ENCODE peak calls at places on chromosome 22, in four cellular contexts. X is astrocyte of the cerebellum, D is AG04450, U is A549. Q is an unnamed sample.

GRCh38 chr22:32803020-32803758 is 1.7 kb downstream of the TIMP3 start:
- DNase-seq in X (no peak), D (no peak), U (no peak), Q (peak)

GRCh38 chr22:23180301-23180892 is at the start of gene BCR:
- DNase-seq in X (no peak), D (no peak), U (peak), Q (no peak)

GRCh38 chr22:35380013-35380412 is 883 bp upstream of the HMOX1 start:
- DNase-seq in X (no peak), D (no peak), U (no peak), Q (no peak)

GRCh38 chr22:46087816-46088277 is 62.5 kb upstream of the PPARA start:
- DNase-seq in X (peak), D (peak), U (no peak), Q (no peak)

GRCh38 chr22:36277482-36278291 is 24.8 kb downstream of the APOL1 start:
- DNase-seq in X (peak), D (peak), U (peak), Q (no peak)

GRCh38 chr22:41445171-41446056 is 1.2 kb downstream of the TOB2 start:
- DNase-seq in X (no peak), D (no peak), U (no peak), Q (no peak)

GRCh38 chr22:44605486-44605885 is 96.5 kb upstream of the PRR5 start:
- DNase-seq in X (no peak), D (no peak), U (no peak), Q (no peak)

GRCh38 chr22:40594924-40595323 is 41.6 kb downstream of the MRTFA start:
- DNase-seq in X (no peak), D (no peak), U (no peak), Q (peak)

GRCh38 chr22:45804986-45805325 is 133.3 kb downstream of the ATXN10 start:
- DNase-seq in X (peak), D (peak), U (peak), Q (peak)

GRCh38 chr22:37173709-37174108 is 14.3 kb downstream of the C1QTNF6 start:
- DNase-seq in X (no peak), D (no peak), U (no peak), Q (no peak)

GRCh38 chr22:38766076-38766777 is 10.4 kb upstream of the SUN2 start:
- DNase-seq in X (no peak), D (no peak), U (peak), Q (peak)
- TF ChIP-seq CTCF in X (peak), D (peak), U (peak), Q (peak)

DNA sequence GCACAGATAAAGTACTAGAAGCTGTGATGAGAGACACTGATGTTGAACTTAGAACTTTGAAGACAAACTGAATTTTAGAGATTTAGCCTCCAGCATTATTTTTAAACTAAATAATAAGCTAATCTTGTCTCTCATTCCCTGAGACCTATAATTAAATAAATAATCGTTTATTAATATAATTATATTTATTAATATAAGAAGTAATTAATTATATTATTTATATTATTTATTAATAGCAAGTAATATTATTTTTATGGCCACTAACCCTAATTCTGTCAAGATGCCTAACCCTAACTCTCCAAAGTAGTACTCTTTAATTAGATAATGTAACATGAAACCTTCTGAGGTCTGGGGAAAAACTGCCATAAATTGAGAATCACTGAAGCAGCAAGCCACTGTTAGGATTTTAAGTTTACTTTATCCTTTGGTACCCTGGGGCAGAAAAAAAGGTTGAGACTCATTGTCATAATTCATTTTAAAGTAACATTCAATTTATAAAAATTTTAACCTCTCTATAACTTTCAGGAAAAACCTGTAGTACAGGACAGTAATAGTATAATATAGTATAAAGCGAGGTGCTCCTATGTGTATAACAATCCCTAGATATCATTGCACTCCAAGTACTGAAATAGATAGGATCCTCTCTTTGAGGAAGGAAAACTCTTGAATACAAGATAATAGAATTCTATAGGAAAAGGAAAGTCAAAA is 85.4 kb downstream of the TTC28 start:
- DNase-seq in X (no peak), D (no peak), U (no peak), Q (no peak)
- H3K4me3 ChIP-seq in X (no peak), D (no peak), U (no peak), Q (no peak)

GRCh38 chr22:17921871-17922821 is 102.2 kb downstream of the MICAL3 start:
- DNase-seq in X (no peak), D (no peak), U (no peak), Q (no peak)

GRCh38 chr22:17920992-17921650 is 103.2 kb downstream of the MICAL3 start:
- DNase-seq in X (no peak), D (no peak), U (no peak), Q (no peak)

GRCh38 chr22:17918840-17919239 is 105.5 kb downstream of the MICAL3 start:
- DNase-seq in X (no peak), D (no peak), U (no peak), Q (peak)

GRCh38 chr22:17919276-17920144 is 104.9 kb downstream of the MICAL3 start:
- DNase-seq in X (no peak), D (no peak), U (no peak), Q (no peak)

GRCh38 chr22:17920145-17920605 is 104.2 kb downstream of the MICAL3 start:
- DNase-seq in X (no peak), D (no peak), U (no peak), Q (no peak)
- TF ChIP-seq CTCF in X (no peak), D (no peak), U (no peak), Q (no peak)

GRCh38 chr22:50548046-50548912 is 2.6 kb downstream of the KLHDC7B start:
- DNase-seq in X (no peak), D (no peak), U (no peak), Q (no peak)
- H3K4me3 ChIP-seq in X (no peak), D (no peak), U (no peak), Q (no peak)

GRCh38 chr22:50342651-50343540 is at the start of gene PPP6R2:
- DNase-seq in X (no peak), D (no peak), U (no peak), Q (no peak)
- TF ChIP-seq CTCF in X (no peak), D (no peak), U (peak), Q (no peak)

DNA sequence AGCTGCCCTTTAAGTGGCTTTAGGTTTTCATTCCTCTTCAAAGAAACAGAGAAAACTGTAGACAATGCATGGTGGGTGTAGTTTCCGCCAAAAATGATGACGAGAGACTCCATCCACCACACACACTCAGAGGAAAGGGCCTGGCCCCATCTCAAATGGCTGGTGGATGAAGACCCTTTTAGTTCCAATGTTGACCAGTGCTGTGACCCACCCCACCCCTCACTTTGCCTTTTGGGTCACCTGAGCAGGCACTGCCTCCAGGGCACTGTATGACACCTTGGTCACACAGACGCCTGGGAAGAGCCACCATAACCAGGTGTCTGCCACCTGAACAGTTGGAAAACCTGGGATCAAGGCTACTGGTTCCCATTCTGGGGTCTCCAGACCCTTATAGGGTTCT is 121.3 kb downstream of the MPPED1 start:
- DNase-seq in X (no peak), D (no peak), U (no peak), Q (no peak)
- H3K4me3 ChIP-seq in X (no peak), D (no peak), U (no peak), Q (no peak)

GRCh38 chr22:19820880-19821522 is 33.7 kb downstream of the GNB1L start:
- DNase-seq in X (no peak), D (no peak), U (no peak), Q (no peak)
- TF ChIP-seq CTCF in X (no peak), D (no peak), U (no peak), Q (no peak)

DNA sequence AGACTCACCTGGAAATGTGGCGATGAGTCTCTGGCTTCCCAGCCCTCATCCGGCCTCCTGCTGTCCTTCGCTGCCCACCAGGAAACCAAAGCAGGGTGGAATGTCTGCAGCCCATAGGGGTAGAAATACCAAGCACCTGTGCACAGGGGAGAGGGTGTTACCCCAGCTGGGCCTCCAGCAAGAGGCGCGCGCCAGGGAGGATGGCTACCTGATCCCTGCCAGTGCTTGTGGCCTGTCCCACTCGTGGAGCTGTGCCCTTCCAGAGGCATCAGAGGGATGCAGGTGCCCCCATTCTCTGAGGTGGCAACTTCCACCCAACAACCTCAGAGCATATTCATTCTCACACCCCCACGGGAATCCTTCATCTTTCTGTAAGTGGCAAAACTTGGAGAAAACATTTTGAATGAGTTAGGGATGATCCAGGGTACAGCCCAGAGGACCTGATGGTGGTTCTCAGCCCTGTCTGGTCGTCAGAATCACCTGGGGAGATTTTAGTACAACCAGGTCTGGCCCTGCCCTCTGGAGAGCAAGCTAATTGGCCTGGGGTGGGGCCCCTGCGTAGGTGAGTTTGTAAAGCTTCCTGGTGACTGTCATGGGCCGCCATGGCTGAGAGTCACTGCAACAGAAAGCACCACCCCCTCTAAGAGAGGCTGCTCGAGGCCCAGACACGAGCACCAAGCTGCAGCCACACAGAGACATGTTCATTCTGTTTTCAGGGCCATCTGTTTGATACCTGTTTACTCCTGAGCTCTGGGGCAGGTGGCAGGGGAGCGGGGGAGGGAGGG is 9.9 kb downstream of the SUN2 start:
- DNase-seq in X (no peak), D (no peak), U (no peak), Q (no peak)
- H3K4me3 ChIP-seq in X (no peak), D (no peak), U (no peak), Q (no peak)

GRCh38 chr22:31241936-31242335 is 29.8 kb downstream of the LIMK2 start:
- DNase-seq in X (no peak), D (no peak), U (no peak), Q (no peak)
- TF ChIP-seq CTCF in X (peak), D (peak), U (no peak), Q (no peak)

Q was measured in kidney epithelial cell.